ENCODE peak calls at places on chromosomes 11 and 22, in four cellular contexts. U, X, N and Z are unnamed samples.

GRCh38 chr11:128948583-128948982 is 5.9 kb upstream of the TP53AIP1 start:
- DNase-seq in X (peak), N (no peak), U (no peak), Z (peak)

GRCh38 chr11:61290905-61291690 is 4.0 kb downstream of the VWCE start:
- DNase-seq in X (no peak), N (no peak), U (no peak), Z (peak)

GRCh38 chr11:34051349-34052035 is at the start of gene CAPRIN1:
- DNase-seq in X (peak), U (peak), N (peak), Z (peak)

GRCh38 chr11:107468596-107468995 is 11.0 kb upstream of the CWF19L2 start:
- DNase-seq in N (no peak), X (no peak), U (no peak), Z (no peak)

GRCh38 chr22:46293591-46294260 is 2.9 kb upstream of the GTSE1 start:
- DNase-seq in X (no peak), U (no peak), N (peak), Z (peak)

GRCh38 chr11:57310630-57311086 is 14.1 kb downstream of the TNKS1BP1 start:
- DNase-seq in U (no peak), X (peak), N (no peak), Z (no peak)

GRCh38 chr11:3879967-3880542 is 24.6 kb downstream of the STIM1 start:
- DNase-seq in X (no peak), N (no peak), U (no peak), Z (no peak)

GRCh38 chr11:117005758-117006157 is 92.5 kb downstream of the SIK3 start:
- DNase-seq in N (no peak), U (no peak), X (no peak), Z (no peak)

GRCh38 chr11:67374571-67375276 is 1.3 kb upstream of the CLCF1 start:
- DNase-seq in U (no peak), X (no peak), N (no peak), Z (no peak)

GRCh38 chr11:75425422-75425821 is 7.6 kb downstream of the KLHL35 start:
- DNase-seq in U (no peak), N (peak), X (peak), Z (no peak)

GRCh38 chr11:121572581-121573059 is 119.9 kb upstream of the SORL1-AS1 start:
- DNase-seq in U (no peak), N (no peak), X (no peak), Z (no peak)

GRCh38 chr11:64130618-64131017 is 35.3 kb downstream of the MACROD1 start:
- DNase-seq in X (no peak), N (no peak), U (no peak), Z (no peak)

GRCh38 chr11:73185680-73186293 is 32.3 kb upstream of the P2RY2 start:
- DNase-seq in N (no peak), X (no peak), U (no peak), Z (no peak)

GRCh38 chr11:128171496-128171895 is 415.9 kb downstream of the ETS1 start:
- DNase-seq in U (no peak), X (no peak), N (no peak), Z (no peak)

GRCh38 chr22:49646876-49647275 is 180.8 kb downstream of the BRD1 start:
- DNase-seq in X (no peak), N (no peak), U (no peak), Z (no peak)

GRCh38 chr22:49645791-49646550 is 181.7 kb downstream of the BRD1 start:
- DNase-seq in X (no peak), U (no peak), N (no peak), Z (no peak)

GRCh38 chr22:49649166-49649565 is 178.5 kb downstream of the BRD1 start:
- DNase-seq in X (no peak), N (no peak), U (no peak), Z (no peak)

GRCh38 chr22:49647346-49648026 is 180.2 kb downstream of the BRD1 start:
- DNase-seq in U (no peak), X (no peak), N (no peak), Z (no peak)

GRCh38 chr22:49648053-49648452 is 179.6 kb downstream of the BRD1 start:
- DNase-seq in U (no peak), X (no peak), N (no peak), Z (no peak)
- TF ChIP-seq CTCF in U (no peak), X (no peak), N (no peak), Z (no peak)

DNA sequence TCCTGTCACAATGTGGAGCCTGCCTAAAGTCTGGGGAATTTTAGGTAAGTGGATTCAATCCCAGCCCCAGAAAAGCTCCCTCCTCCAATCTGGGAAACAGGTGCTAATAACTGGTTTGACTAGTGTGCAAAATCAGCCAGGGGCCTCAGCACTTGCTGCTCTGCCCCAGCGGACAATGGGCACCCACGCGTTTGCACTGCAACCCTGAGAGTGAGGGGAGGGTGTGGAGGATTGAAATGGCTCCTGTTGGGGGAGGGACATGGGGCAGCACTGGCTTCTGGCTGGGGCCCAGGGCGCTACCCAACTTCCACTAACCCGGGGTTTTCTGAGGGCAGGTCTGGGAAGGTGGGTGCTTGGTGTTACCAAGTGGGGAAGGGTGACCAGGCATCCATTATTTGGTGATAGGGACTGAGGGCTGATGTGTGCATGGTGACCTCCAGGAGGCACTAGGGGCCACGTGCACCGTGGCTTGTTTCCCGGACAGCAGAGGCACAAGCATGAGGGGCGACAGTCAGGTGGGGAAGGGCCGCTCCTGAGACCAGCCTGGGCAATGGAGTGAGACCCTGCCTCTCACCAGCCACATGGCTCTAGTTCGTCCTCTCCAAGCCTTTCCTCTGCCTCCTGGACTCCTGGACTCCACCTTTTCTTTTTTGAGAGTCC is 4.3 kb upstream of the PNPLA5 start:
- DNase-seq in U (no peak), X (no peak), N (no peak), Z (no peak)
- TF ChIP-seq CTCF in U (no peak), X (no peak), N (no peak), Z (no peak)

DNA sequence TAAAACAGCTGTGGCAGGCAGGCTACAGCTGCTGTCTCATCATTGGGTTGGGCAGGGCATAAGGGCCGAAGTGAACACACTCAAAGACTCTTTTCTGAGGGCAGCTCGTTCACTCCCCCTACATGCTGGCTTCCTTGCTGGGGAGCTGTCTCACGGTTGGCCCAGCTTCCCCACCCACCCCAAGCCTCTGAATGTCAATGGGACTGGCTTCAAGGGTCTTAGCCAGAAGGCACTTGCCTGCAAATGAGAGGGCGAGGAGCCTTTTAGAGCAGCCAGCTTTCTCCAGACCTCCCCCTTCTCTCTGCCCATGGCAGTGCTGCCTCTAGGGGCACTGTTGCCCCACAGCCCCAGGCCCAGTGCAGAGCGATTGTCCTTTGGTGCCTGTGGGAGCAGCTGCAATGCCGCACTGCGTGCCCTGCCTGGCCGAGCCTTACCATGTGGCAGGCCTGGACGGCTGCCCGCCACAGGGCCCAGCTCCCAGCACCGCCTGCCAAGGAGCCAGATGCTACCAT is 94.7 kb upstream of the RASSF10 start:
- DNase-seq in X (peak), U (peak), N (no peak), Z (peak)
- TF ChIP-seq CTCF in X (peak), U (no peak), N (peak), Z (peak)

GRCh38 chr22:44890416-44891292 is 119.2 kb downstream of the PHF21B start:
- DNase-seq in U (no peak), X (no peak), N (no peak), Z (no peak)

GRCh38 chr22:44887941-44888366 is 121.9 kb downstream of the PHF21B start:
- DNase-seq in N (no peak), X (no peak), U (no peak), Z (no peak)

GRCh38 chr22:44891293-44891747 is 118.5 kb downstream of the PHF21B start:
- DNase-seq in X (no peak), N (peak), U (no peak), Z (no peak)

GRCh38 chr22:44888491-44888941 is 121.3 kb downstream of the PHF21B start:
- DNase-seq in X (no peak), U (no peak), N (no peak), Z (no peak)

DNA sequence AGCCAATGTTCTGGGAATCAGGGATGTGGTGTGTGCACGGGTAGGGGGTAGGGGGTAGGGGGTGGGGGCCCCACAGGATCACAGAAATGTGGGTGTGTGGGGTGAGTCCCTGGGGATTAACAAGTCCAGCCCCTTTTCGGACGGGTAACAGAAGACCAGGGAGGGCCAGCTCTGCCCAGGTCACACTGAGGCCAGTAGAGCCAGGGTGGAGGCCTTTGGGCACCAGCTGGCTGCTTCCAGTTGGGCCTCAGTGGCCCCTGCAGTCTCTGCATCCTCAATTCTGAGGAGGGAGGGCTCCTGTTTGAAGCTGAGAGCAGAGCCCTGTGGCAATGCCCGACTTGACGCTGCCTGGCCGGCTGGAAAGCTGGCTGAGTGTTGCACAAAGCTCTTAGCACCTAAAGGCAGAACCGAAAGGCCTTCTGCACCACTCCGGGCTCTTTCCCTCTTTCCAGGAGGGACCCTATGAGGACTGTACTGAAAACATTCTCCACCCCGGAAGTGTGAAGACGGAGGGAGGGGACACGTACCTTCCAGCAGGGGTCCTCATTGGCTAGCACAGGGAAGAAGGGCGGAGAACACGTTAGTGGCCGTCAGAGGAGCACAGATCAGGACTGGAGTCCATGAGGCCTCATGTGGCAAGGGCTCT is 120.4 kb downstream of the PHF21B start:
- DNase-seq in N (peak), U (no peak), X (no peak), Z (no peak)
- TF ChIP-seq CTCF in N (no peak), U (no peak), X (no peak), Z (no peak)

GRCh38 chr11:125393331-125393730 is 102.7 kb downstream of the FEZ1 start:
- DNase-seq in N (peak), U (no peak), X (no peak), Z (no peak)
- TF ChIP-seq CTCF in N (no peak), U (no peak), X (no peak), Z (no peak)

GRCh38 chr22:50576806-50577696 is 1.2 kb downstream of the CPT1B start:
- DNase-seq in U (no peak), X (no peak), N (no peak), Z (no peak)

GRCh38 chr22:50579752-50580151 is 1.5 kb upstream of the CPT1B start:
- DNase-seq in X (no peak), U (no peak), N (no peak), Z (no peak)

GRCh38 chr22:50577697-50577986 is 585 bp downstream of the CPT1B start:
- DNase-seq in N (no peak), X (no peak), U (no peak), Z (no peak)

GRCh38 chr22:50578776-50579310 is 616 bp upstream of the CPT1B start:
- DNase-seq in X (no peak), N (no peak), U (no peak), Z (no peak)

GRCh38 chr22:50577987-50578775 is at the start of gene CPT1B:
- DNase-seq in X (peak), U (no peak), N (peak), Z (no peak)
- TF ChIP-seq CTCF in X (peak), U (no peak), N (no peak), Z (no peak)

GRCh38 chr22:23856721-23857605 is 712 bp upstream of the SLC2A11 start:
- DNase-seq in X (peak), U (peak), N (peak), Z (peak)
- TF ChIP-seq CTCF in X (no peak), U (no peak), N (no peak), Z (no peak)

GRCh38 chr11:19693146-19693545 is 19.5 kb upstream of the NAV2 start:
- DNase-seq in X (no peak), U (no peak), N (no peak), Z (no peak)
- TF ChIP-seq CTCF in X (no peak), U (no peak), N (no peak), Z (no peak)

DNA sequence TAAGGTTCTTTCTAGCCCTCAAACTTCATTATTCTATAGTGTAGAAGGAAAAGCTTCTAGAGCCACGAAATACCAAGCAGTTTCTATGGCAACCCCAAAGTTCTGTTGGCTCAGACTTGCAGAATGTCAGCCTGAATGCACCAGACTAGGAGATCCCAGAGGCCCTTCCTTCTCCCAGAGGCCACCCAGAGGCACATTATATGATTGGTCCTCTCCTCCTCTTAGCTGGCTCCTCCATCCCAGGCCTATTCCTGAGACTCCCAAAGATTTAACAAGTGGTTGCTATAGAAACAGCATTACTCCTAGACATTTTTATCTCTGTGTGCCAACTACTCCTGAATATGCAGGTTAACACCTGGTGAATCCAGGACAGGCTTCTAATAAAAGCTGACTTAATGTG is 69.2 kb upstream of the CCDC90B start:
- DNase-seq in N (no peak), U (no peak), X (no peak), Z (no peak)
- TF ChIP-seq CTCF in N (no peak), U (no peak), X (no peak), Z (no peak)

DNA sequence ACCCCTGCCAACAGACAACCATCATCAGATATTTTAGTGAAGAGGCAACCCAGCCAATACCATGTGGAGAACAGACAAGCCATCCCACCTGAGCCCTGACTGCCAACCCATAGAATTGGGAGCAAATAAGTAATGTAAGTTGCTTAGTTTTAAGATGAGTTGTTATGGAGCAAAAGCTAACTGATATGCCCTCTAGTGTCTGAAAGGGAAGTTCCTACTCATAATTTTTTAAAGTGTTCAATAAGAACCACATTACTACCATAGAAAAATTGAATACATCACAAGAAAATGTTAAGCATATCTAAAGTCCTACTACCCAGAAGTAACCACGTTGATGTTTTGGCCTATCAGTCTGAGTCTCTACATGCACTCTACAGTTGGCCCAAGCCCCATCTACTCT is 50.8 kb upstream of the SLC36A4 start:
- DNase-seq in N (no peak), X (no peak), U (no peak), Z (no peak)
- TF ChIP-seq CTCF in N (no peak), X (peak), U (no peak), Z (no peak)